ENCODE peak calls at places on chromosomes 13 and 19, in seven cellular contexts. O, L, B, W, R, M and S are unnamed samples.

GRCh38 chr13:28037399-28037798 is 48.9 kb upstream of the URAD start:
- DNase-seq in O (no peak), L (no peak), B (no peak), W (no peak), R (no peak), M (no peak), S (no peak)

GRCh38 chr13:46170687-46171086 is 11.3 kb downstream of the LCP1 start:
- DNase-seq in O (no peak), L (no peak), B (no peak), W (peak), R (no peak), M (no peak), S (no peak)

GRCh38 chr13:90783273-90783672 is 564.2 kb upstream of the MIR17HG start:
- DNase-seq in O (no peak), L (no peak), B (no peak), W (no peak), R (no peak), M (no peak), S (no peak)

GRCh38 chr19:48695743-48696352 is at the start of gene FUT2:
- DNase-seq in O (no peak), L (no peak), B (no peak), W (no peak), R (peak), M (no peak), S (no peak)

GRCh38 chr13:27775943-27776342 is 16.3 kb upstream of the GSX1 start:
- DNase-seq in O (no peak), L (no peak), B (no peak), W (no peak), R (no peak), M (no peak), S (no peak)

GRCh38 chr13:109785141-109785891 is 1.1 kb downstream of the IRS2 start:
- DNase-seq in O (no peak), L (no peak), B (no peak), W (no peak), R (peak), M (no peak), S (peak)

GRCh38 chr19:13011653-13012389 is 16.5 kb downstream of the NFIX start:
- DNase-seq in O (no peak), L (no peak), B (no peak), W (no peak), R (no peak), M (no peak), S (peak)

GRCh38 chr13:106415971-106416370 is 119.5 kb downstream of the EFNB2 start:
- DNase-seq in O (no peak), L (no peak), B (no peak), W (no peak), R (no peak), M (no peak), S (no peak)

GRCh38 chr13:80100636-80101035 is 240.3 kb downstream of the SPRY2 start:
- DNase-seq in O (no peak), L (no peak), B (no peak), W (no peak), R (no peak), M (no peak), S (no peak)

GRCh38 chr19:47376589-47377144 is 27.6 kb downstream of the DHX34 start:
- DNase-seq in O (no peak), L (no peak), B (no peak), W (no peak), R (no peak), M (no peak), S (no peak)

GRCh38 chr13:33642374-33643065 is 175.4 kb upstream of the RFC3 start:
- DNase-seq in O (no peak), L (no peak), B (no peak), W (no peak), R (no peak), M (no peak), S (peak)

GRCh38 chr13:76968041-76968440 is 19.7 kb downstream of the ACOD1 start:
- DNase-seq in O (no peak), L (no peak), B (no peak), W (no peak), R (no peak), M (no peak), S (no peak)

GRCh38 chr13:69565334-69565733 is 542.3 kb upstream of the ATXN8OS start:
- DNase-seq in O (peak), L (no peak), B (no peak), W (no peak), R (no peak), M (no peak), S (no peak)

GRCh38 chr19:18388328-18389094 is 2.6 kb downstream of the GDF15 start:
- DNase-seq in O (peak), L (peak), B (peak), W (peak), R (peak), M (no peak), S (peak)

GRCh38 chr19:38891791-38892190 is 7.6 kb downstream of the SIRT2 start:
- DNase-seq in O (no peak), L (no peak), B (no peak), W (no peak), R (no peak), M (no peak), S (no peak)

GRCh38 chr13:19713186-19713965 is 69.4 kb downstream of the PSPC1 start:
- DNase-seq in O (no peak), L (no peak), B (no peak), W (no peak), R (no peak), M (no peak), S (no peak)

GRCh38 chr13:74129500-74130144 is 4.6 kb downstream of the KLF12 start:
- DNase-seq in O (no peak), L (no peak), B (no peak), W (no peak), R (no peak), M (no peak), S (no peak)

GRCh38 chr19:7942981-7943443 is 454 bp downstream of the TIMM44 start:
- DNase-seq in O (no peak), L (no peak), B (no peak), W (no peak), R (no peak), M (no peak), S (no peak)

GRCh38 chr13:79796116-79796515 is 315.2 kb downstream of the NDFIP2 start:
- DNase-seq in O (no peak), L (no peak), B (no peak), W (no peak), R (no peak), M (no peak), S (no peak)

GRCh38 chr19:55137915-55138314 is 11.1 kb downstream of the TNNT1 start:
- DNase-seq in O (no peak), L (no peak), B (no peak), W (no peak), R (no peak), M (no peak), S (no peak)

GRCh38 chr19:17977073-17977472 is 10.2 kb downstream of the KCNN1 start:
- DNase-seq in O (no peak), L (no peak), B (no peak), W (no peak), R (no peak), M (no peak), S (no peak)

GRCh38 chr19:55352040-55352439 is 2.5 kb downstream of the COX6B2 start:
- DNase-seq in O (no peak), L (no peak), B (no peak), W (no peak), R (no peak), M (no peak), S (no peak)

GRCh38 chr13:60335531-60335930 is 61.5 kb upstream of the TDRD3 start:
- DNase-seq in O (no peak), L (no peak), B (no peak), W (no peak), R (no peak), M (no peak), S (no peak)

GRCh38 chr19:46744005-46744691 is 1.7 kb upstream of the FKRP start:
- DNase-seq in O (no peak), L (no peak), B (no peak), W (no peak), R (no peak), M (no peak), S (no peak)

GRCh38 chr13:66543780-66544179 is 686.4 kb downstream of the PCDH9 start:
- DNase-seq in O (no peak), L (no peak), B (no peak), W (no peak), R (no peak), M (no peak), S (no peak)

GRCh38 chr19:49200238-49200862 is 42.8 kb downstream of the TRPM4 start:
- DNase-seq in O (no peak), L (no peak), B (peak), W (no peak), R (no peak), M (no peak), S (no peak)

GRCh38 chr13:112117258-112117954 is 50.5 kb downstream of the SOX1 start:
- DNase-seq in O (no peak), L (no peak), B (no peak), W (no peak), R (no peak), M (no peak), S (no peak)

GRCh38 chr19:33414667-33415605 is 41.4 kb downstream of the CEBPG start:
- DNase-seq in O (no peak), L (no peak), B (no peak), W (no peak), R (no peak), M (no peak), S (no peak)

GRCh38 chr13:73997964-73998363 is 136.2 kb downstream of the KLF12 start:
- DNase-seq in O (no peak), L (no peak), B (no peak), W (no peak), R (no peak), M (no peak), S (no peak)

GRCh38 chr13:28394422-28394821 is 100.5 kb downstream of the FLT1 start:
- DNase-seq in O (no peak), L (no peak), B (no peak), W (no peak), R (no peak), M (no peak), S (no peak)

GRCh38 chr13:72931311-72931710 is 127.5 kb upstream of the KLF5 start:
- DNase-seq in O (no peak), L (no peak), B (no peak), W (no peak), R (no peak), M (no peak), S (no peak)

GRCh38 chr19:40461669-40462221 is 3.8 kb downstream of the BLVRB start:
- DNase-seq in O (no peak), L (no peak), B (no peak), W (no peak), R (no peak), M (no peak), S (no peak)

GRCh38 chr19:30682576-30683536 is 310.7 kb downstream of the ZNF536 start:
- DNase-seq in O (peak), L (peak), B (peak), W (peak), R (peak), M (peak), S (peak)